ENCODE peak calls at places on chromosomes 7 and 10, in six cellular contexts. I is dorsolateral prefrontal cortex, U is SJSA1, B is aorta, C is RWPE1, Q is SK-N-SH. J is an unnamed sample.

GRCh38 chr10:50614444-50615137 is 9.2 kb downstream of the SGMS1 start:
- DNase-seq in I (no peak), U (no peak), B (no peak), C (no peak), Q (no peak), J (no peak)

GRCh38 chr7:92797693-92798092 is 38.7 kb downstream of the CDK6 start:
- DNase-seq in I (no peak), U (peak), B (no peak), C (no peak), Q (no peak), J (peak)

GRCh38 chr7:47404005-47404404 is 177.9 kb downstream of the TNS3 start:
- DNase-seq in I (no peak), U (no peak), B (no peak), C (no peak), Q (no peak), J (no peak)

GRCh38 chr10:33238643-33239042 is 95.8 kb downstream of the NRP1 start:
- DNase-seq in I (no peak), U (peak), B (no peak), C (peak), Q (no peak), J (no peak)

GRCh38 chr7:25546306-25546705 is 318.0 kb upstream of the NPVF start:
- DNase-seq in I (no peak), U (no peak), B (no peak), C (no peak), Q (no peak), J (no peak)

GRCh38 chr7:44277851-44278250 is 47.5 kb downstream of the CAMK2B start:
- DNase-seq in I (peak), U (no peak), B (peak), C (no peak), Q (peak), J (no peak)

GRCh38 chr7:100951172-100951571 is 1.8 kb downstream of the MUC3A start:
- DNase-seq in I (no peak), U (no peak), B (no peak), C (no peak), Q (no peak), J (no peak)

GRCh38 chr10:11153766-11154165 is 136.1 kb downstream of the CELF2 start:
- DNase-seq in I (no peak), U (no peak), B (no peak), C (no peak), Q (peak), J (no peak)

GRCh38 chr10:3986407-3987141 is 201.6 kb upstream of the KLF6 start:
- DNase-seq in I (no peak), U (no peak), B (no peak), C (no peak), Q (no peak), J (no peak)

GRCh38 chr7:132123763-132124162 is 452.5 kb downstream of the PLXNA4 start:
- DNase-seq in I (no peak), U (no peak), B (no peak), C (no peak), Q (peak), J (no peak)

GRCh38 chr7:90945104-90945752 is 319.0 kb upstream of the FZD1 start:
- DNase-seq in I (no peak), U (no peak), B (no peak), C (no peak), Q (no peak), J (no peak)

GRCh38 chr7:42930889-42931288 is 1.1 kb downstream of the PSMA2 start:
- DNase-seq in I (no peak), U (no peak), B (no peak), C (no peak), Q (no peak), J (no peak)
- H3K27ac ChIP-seq in I (no peak), U (peak), B (no peak), C (no peak), Q (no peak), J (peak)

GRCh38 chr10:29650552-29650944 is 15.8 kb upstream of the SVIL start:
- DNase-seq in I (no peak), U (no peak), B (no peak), C (no peak), Q (no peak), J (no peak)
- H3K27ac ChIP-seq in I (no peak), U (peak), B (no peak), C (no peak), Q (peak), J (no peak)

DNA sequence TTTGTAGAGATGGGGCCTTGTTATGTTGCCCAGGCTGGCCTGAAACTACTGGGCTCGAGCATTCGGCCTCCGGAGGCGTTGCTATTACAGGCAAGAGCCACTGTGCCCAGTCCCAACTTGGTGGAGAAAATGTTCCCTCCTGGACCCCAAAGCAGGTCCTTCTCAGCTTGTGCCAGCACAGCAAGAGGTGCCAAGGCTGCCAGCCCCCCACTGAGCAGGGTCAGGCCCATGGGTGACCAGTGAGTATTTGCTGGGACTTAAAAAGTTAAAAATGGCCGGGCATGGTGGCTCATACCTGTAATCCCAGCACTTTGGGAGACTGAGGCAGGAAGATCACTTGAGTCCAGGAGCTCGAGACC is 4.6 kb downstream of the MAFK start:
- DNase-seq in I (no peak), U (no peak), B (no peak), C (no peak), Q (no peak), J (no peak)
- H3K27ac ChIP-seq in I (peak), U (no peak), B (no peak), C (peak), Q (peak), J (no peak)

DNA sequence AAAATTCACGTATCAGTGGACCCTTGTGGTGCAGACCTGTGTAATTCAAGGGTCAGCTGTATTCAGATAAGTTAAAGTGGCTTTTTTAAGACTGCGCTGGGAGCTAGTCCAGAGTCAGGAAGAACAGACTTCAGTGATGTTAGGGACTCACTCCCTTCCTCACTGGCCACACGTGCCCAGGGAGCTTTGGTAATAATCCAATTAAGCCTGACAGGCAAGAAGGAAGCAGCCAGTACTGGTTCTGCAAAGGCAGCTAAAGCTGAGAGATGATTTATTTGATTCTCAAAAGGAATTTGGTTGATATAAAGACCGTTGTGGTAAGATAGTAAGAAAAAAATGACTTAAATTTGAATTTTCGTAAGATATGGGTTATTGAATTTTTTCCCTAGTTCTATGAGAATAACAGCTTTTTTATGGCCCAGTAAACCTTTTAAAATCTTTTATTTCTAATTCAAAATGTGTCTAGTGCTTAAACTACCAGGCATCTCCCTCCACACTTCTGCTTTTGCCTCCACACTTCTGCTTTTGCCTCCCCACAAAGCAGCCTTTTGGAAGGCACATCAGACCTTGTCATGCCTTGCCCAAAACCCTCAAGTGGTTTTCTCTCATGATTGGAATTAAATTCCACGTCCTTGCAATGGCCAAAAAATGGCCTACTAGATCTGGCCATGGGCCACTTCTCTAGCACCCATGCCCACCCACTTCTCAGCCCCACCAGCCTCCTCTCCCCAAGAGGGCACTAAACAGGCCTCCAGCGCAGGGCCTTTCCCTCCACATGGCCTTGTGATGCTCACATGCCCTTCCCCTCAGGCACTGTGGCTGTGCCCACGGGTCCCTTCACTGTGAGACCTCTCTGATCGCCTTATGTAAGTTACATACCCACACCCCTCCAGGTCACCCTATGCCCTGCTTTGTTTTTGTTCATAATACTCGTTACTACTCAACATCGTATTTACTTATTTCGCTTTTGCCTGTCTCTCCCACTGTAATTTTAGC is 92.5 kb downstream of the POU6F2 start:
- DNase-seq in I (no peak), U (no peak), B (no peak), C (no peak), Q (no peak), J (peak)
- H3K27ac ChIP-seq in I (no peak), U (no peak), B (no peak), C (no peak), Q (no peak), J (no peak)

DNA sequence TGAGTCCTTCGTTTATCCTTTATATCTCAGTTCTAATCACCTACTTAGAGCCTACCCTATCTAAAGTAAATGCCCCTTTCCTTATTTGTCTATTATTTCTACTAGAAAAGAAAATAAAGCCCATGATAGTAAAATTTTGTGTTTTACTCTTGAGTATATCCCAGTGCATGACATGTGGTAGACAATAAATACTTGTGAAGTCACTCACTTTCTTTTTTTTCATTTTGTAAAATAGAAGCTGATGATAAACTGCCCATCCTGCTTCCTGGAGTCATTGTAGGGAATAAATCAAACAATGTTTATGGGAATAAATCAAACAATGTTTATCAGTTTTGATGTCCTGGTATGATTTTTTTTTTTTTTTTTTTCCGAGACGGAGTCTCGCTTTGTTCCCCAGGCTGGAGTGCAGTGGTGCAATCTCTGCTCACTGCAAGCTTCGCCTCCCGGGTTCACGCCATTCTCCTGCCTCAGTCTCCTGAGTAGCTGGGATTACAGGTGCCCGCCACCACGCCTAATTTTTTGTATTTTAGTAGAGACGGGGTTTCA is 36.1 kb downstream of the BTRC start:
- DNase-seq in I (no peak), U (no peak), B (no peak), C (no peak), Q (no peak), J (no peak)
- H3K27ac ChIP-seq in I (no peak), U (no peak), B (no peak), C (no peak), Q (no peak), J (no peak)